ENCODE peak calls at places on chromosomes 1 and 21, in six cellular contexts. F is NAMALWA; J is activated naive CD4-positive, alpha-beta T cell; G is Calu3; X is cerebellar cortex; R is cardiac fibroblast. E is an unnamed sample.

GRCh38 chr1:8329439-8329838 is 11.5 kb downstream of the SLC45A1 start:
- DNase-seq in F (no peak), J (no peak), G (no peak), X (peak; percentile 63), R (no peak), E (no peak)

GRCh38 chr1:162276493-162276892 is 100.2 kb downstream of the SPATA46 start:
- DNase-seq in F (peak; percentile 45), J (no peak), G (peak; percentile 32), X (peak; percentile 35), R (peak; percentile 61), E (no peak)

GRCh38 chr1:183648042-183648441 is 5.1 kb downstream of the APOBEC4 start:
- DNase-seq in F (no peak), J (no peak), G (no peak), X (no peak), R (no peak), E (no peak)

GRCh38 chr1:197787056-197787455 is 11.8 kb upstream of the DENND1B start:
- DNase-seq in F (no peak), J (no peak), G (no peak), X (no peak), R (peak; percentile 35), E (no peak)

GRCh38 chr1:155062702-155063411 is 683 bp upstream of the EFNA4 start:
- DNase-seq in F (peak; percentile 90), J (peak; percentile 61), G (peak; percentile 79), X (peak; percentile 67), R (peak; percentile 49), E (peak; percentile 92)

GRCh38 chr21:41010981-41011380 is 157.0 kb upstream of the BACE2 start:
- DNase-seq in F (no peak), J (no peak), G (no peak), X (no peak), R (no peak), E (no peak)

GRCh38 chr21:15682977-15683376 is 46.8 kb upstream of the USP25 start:
- DNase-seq in F (no peak), J (no peak), G (no peak), X (no peak), R (peak; percentile 85), E (no peak)

GRCh38 chr1:62025892-62026291 is 168.8 kb upstream of the L1TD1 start:
- DNase-seq in F (no peak), J (no peak), G (no peak), X (no peak), R (no peak), E (no peak)

GRCh38 chr1:161531986-161532875 is 7.9 kb downstream of the HSPA6 start:
- DNase-seq in F (peak; percentile 27), J (no peak), G (no peak), X (peak; percentile 37), R (peak; percentile 25), E (peak; percentile 51)

GRCh38 chr1:201409440-201409839 is 10.3 kb upstream of the LAD1 start:
- DNase-seq in F (no peak), J (no peak), G (no peak), X (no peak), R (peak; percentile 7), E (no peak)

GRCh38 chr1:114218397-114219237 is 64.9 kb upstream of the SYT6 start:
- DNase-seq in F (no peak), J (no peak), G (no peak), X (no peak), R (no peak), E (no peak)

GRCh38 chr1:94260635-94261387 is 23.4 kb upstream of the ARHGAP29 start:
- DNase-seq in F (no peak), J (no peak), G (no peak), X (no peak), R (no peak), E (no peak)

GRCh38 chr1:185837711-185838110 is 103.5 kb downstream of the HMCN1 start:
- DNase-seq in F (no peak), J (no peak), G (no peak), X (no peak), R (no peak), E (no peak)

GRCh38 chr1:151574575-151575529 is 34.7 kb downstream of the TUFT1 start:
- DNase-seq in F (no peak), J (no peak), G (no peak), X (no peak), R (peak; percentile 94), E (no peak)

GRCh38 chr1:63902844-63903589 is 129.2 kb downstream of the ROR1 start:
- DNase-seq in F (no peak), J (no peak), G (no peak), X (no peak), R (peak; percentile 66), E (no peak)

GRCh38 chr1:171457412-171457811 is 27.9 kb upstream of the PRRC2C start:
- DNase-seq in F (no peak), J (no peak), G (no peak), X (peak; percentile 96), R (peak; percentile 78), E (no peak)

GRCh38 chr1:151134991-151135390 is 11.4 kb downstream of the SEMA6C start:
- DNase-seq in F (no peak), J (no peak), G (no peak), X (no peak), R (no peak), E (no peak)

GRCh38 chr1:35044406-35044805 is 12.7 kb upstream of the ZMYM6 start:
- DNase-seq in F (no peak), J (no peak), G (no peak), X (no peak), R (no peak), E (no peak)

E was measured in nephron progenitor cell.